ENCODE peak calls at places on chromosomes 11 and 22, in four cellular contexts. One of them, this sample, is unnamed.

GRCh38 chr11:92298238-92298565 is 73.6 kb downstream of the FAT3 start:
- DNase-seq in nephron progenitor cell: no peak
- DNase-seq in fibroblast of the conjunctiva: no peak
- DNase-seq in dorsolateral prefrontal cortex: no peak
- DNase-seq in this sample: no peak

GRCh38 chr11:11078344-11078743 is 220.5 kb upstream of the ZBED5 start:
- DNase-seq in nephron progenitor cell: no peak
- DNase-seq in fibroblast of the conjunctiva: peak; percentile 12
- DNase-seq in dorsolateral prefrontal cortex: no peak
- DNase-seq in this sample: no peak

GRCh38 chr11:88337342-88338222 is at the start of gene CTSC:
- DNase-seq in nephron progenitor cell: peak; percentile 97
- DNase-seq in fibroblast of the conjunctiva: peak; percentile 63
- DNase-seq in dorsolateral prefrontal cortex: peak; percentile 75
- DNase-seq in this sample: peak; percentile 91

GRCh38 chr11:104968856-104969776 is 742 bp upstream of the CASP4 start:
- DNase-seq in nephron progenitor cell: peak; percentile 3
- DNase-seq in fibroblast of the conjunctiva: no peak
- DNase-seq in dorsolateral prefrontal cortex: no peak
- DNase-seq in this sample: peak; percentile 40

GRCh38 chr11:47506363-47506762 is 46.6 kb downstream of the CELF1 start:
- DNase-seq in nephron progenitor cell: no peak
- DNase-seq in fibroblast of the conjunctiva: no peak
- DNase-seq in dorsolateral prefrontal cortex: no peak
- DNase-seq in this sample: no peak

GRCh38 chr22:29334696-29335344 is 19.3 kb upstream of the RASL10A start:
- DNase-seq in nephron progenitor cell: no peak
- DNase-seq in fibroblast of the conjunctiva: no peak
- DNase-seq in dorsolateral prefrontal cortex: no peak
- DNase-seq in this sample: no peak

GRCh38 chr11:128488471-128488870 is 98.9 kb downstream of the ETS1 start:
- DNase-seq in nephron progenitor cell: no peak
- DNase-seq in fibroblast of the conjunctiva: peak; percentile 74
- DNase-seq in dorsolateral prefrontal cortex: no peak
- DNase-seq in this sample: no peak

GRCh38 chr11:5476184-5476819 is 12.2 kb upstream of the OR52D1 start:
- DNase-seq in nephron progenitor cell: peak; percentile 49
- DNase-seq in fibroblast of the conjunctiva: peak; percentile 29
- DNase-seq in dorsolateral prefrontal cortex: no peak
- DNase-seq in this sample: peak; percentile 48

GRCh38 chr22:43443072-43443471 is 31.3 kb downstream of the MPPED1 start:
- DNase-seq in nephron progenitor cell: no peak
- DNase-seq in fibroblast of the conjunctiva: no peak
- DNase-seq in dorsolateral prefrontal cortex: no peak
- DNase-seq in this sample: no peak

GRCh38 chr11:36077886-36078685 is 134.2 kb downstream of the LDLRAD3 start:
- DNase-seq in nephron progenitor cell: no peak
- DNase-seq in fibroblast of the conjunctiva: no peak
- DNase-seq in dorsolateral prefrontal cortex: no peak
- DNase-seq in this sample: no peak

GRCh38 chr11:16881074-16881709 is 133.0 kb downstream of the PLEKHA7 start:
- DNase-seq in nephron progenitor cell: peak; percentile 18
- DNase-seq in fibroblast of the conjunctiva: peak; percentile 22
- DNase-seq in dorsolateral prefrontal cortex: no peak
- DNase-seq in this sample: no peak

GRCh38 chr22:48836673-48837340 is 990.9 kb downstream of the BRD1 start:
- DNase-seq in nephron progenitor cell: no peak
- DNase-seq in fibroblast of the conjunctiva: no peak
- DNase-seq in dorsolateral prefrontal cortex: no peak
- DNase-seq in this sample: no peak

GRCh38 chr11:72228844-72229231 is 4.3 kb downstream of the INPPL1 start:
- DNase-seq in nephron progenitor cell: no peak
- DNase-seq in fibroblast of the conjunctiva: no peak
- DNase-seq in dorsolateral prefrontal cortex: no peak
- DNase-seq in this sample: no peak

GRCh38 chr11:115848614-115849013 is 344.4 kb upstream of the CADM1 start:
- DNase-seq in nephron progenitor cell: no peak
- DNase-seq in fibroblast of the conjunctiva: no peak
- DNase-seq in dorsolateral prefrontal cortex: no peak
- DNase-seq in this sample: no peak

GRCh38 chr22:46041642-46042041 is 64.7 kb upstream of the WNT7B start:
- DNase-seq in nephron progenitor cell: no peak
- DNase-seq in fibroblast of the conjunctiva: no peak
- DNase-seq in dorsolateral prefrontal cortex: no peak
- DNase-seq in this sample: no peak

GRCh38 chr22:35345808-35346505 is 34.9 kb upstream of the HMOX1 start:
- DNase-seq in nephron progenitor cell: no peak
- DNase-seq in fibroblast of the conjunctiva: no peak
- DNase-seq in dorsolateral prefrontal cortex: no peak
- DNase-seq in this sample: no peak

GRCh38 chr22:47107431-47107830 is 345.0 kb downstream of the TBC1D22A start:
- DNase-seq in nephron progenitor cell: no peak
- DNase-seq in fibroblast of the conjunctiva: peak; percentile 51
- DNase-seq in dorsolateral prefrontal cortex: no peak
- DNase-seq in this sample: no peak

GRCh38 chr11:85809191-85809590 is 1.8 kb downstream of the SYTL2 start:
- DNase-seq in nephron progenitor cell: no peak
- DNase-seq in fibroblast of the conjunctiva: no peak
- DNase-seq in dorsolateral prefrontal cortex: no peak
- DNase-seq in this sample: no peak

GRCh38 chr11:67275606-67276409 is 9.5 kb downstream of the GRK2 start:
- DNase-seq in nephron progenitor cell: peak; percentile 3
- DNase-seq in fibroblast of the conjunctiva: no peak
- DNase-seq in dorsolateral prefrontal cortex: no peak
- DNase-seq in this sample: peak; percentile 5

GRCh38 chr11:14258177-14258935 is 100.6 kb downstream of the RRAS2 start:
- DNase-seq in nephron progenitor cell: no peak
- DNase-seq in fibroblast of the conjunctiva: no peak
- DNase-seq in dorsolateral prefrontal cortex: no peak
- DNase-seq in this sample: no peak

GRCh38 chr22:49263101-49263500 is 564.6 kb downstream of the BRD1 start:
- DNase-seq in nephron progenitor cell: no peak
- DNase-seq in fibroblast of the conjunctiva: no peak
- DNase-seq in dorsolateral prefrontal cortex: peak; percentile 6
- DNase-seq in this sample: no peak

GRCh38 chr11:34529643-34530042 is 16.0 kb upstream of the ELF5 start:
- DNase-seq in nephron progenitor cell: no peak
- DNase-seq in fibroblast of the conjunctiva: no peak
- DNase-seq in dorsolateral prefrontal cortex: no peak
- DNase-seq in this sample: no peak

GRCh38 chr11:97742717-97743116 is 1278.0 kb upstream of the CNTN5 start:
- DNase-seq in nephron progenitor cell: no peak
- DNase-seq in fibroblast of the conjunctiva: no peak
- DNase-seq in dorsolateral prefrontal cortex: no peak
- DNase-seq in this sample: no peak

GRCh38 chr22:30453731-30454510 is 17.9 kb downstream of the SEC14L3 start:
- DNase-seq in nephron progenitor cell: peak; percentile 18
- DNase-seq in fibroblast of the conjunctiva: no peak
- DNase-seq in dorsolateral prefrontal cortex: no peak
- DNase-seq in this sample: no peak

GRCh38 chr11:69010361-69010891 is 2.6 kb downstream of the MRGPRF start:
- DNase-seq in nephron progenitor cell: no peak
- DNase-seq in fibroblast of the conjunctiva: no peak
- DNase-seq in dorsolateral prefrontal cortex: no peak
- DNase-seq in this sample: no peak

GRCh38 chr22:41668971-41669911 is 19.4 kb downstream of the SNU13 start:
- DNase-seq in nephron progenitor cell: no peak
- DNase-seq in fibroblast of the conjunctiva: no peak
- DNase-seq in dorsolateral prefrontal cortex: no peak
- DNase-seq in this sample: no peak

GRCh38 chr22:22920104-22920654 is 32.6 kb downstream of the IGLL5 start:
- DNase-seq in nephron progenitor cell: no peak
- DNase-seq in fibroblast of the conjunctiva: no peak
- DNase-seq in dorsolateral prefrontal cortex: no peak
- DNase-seq in this sample: no peak

GRCh38 chr11:116851631-116852030 is 14.2 kb upstream of the APOA1 start:
- DNase-seq in nephron progenitor cell: no peak
- DNase-seq in fibroblast of the conjunctiva: no peak
- DNase-seq in dorsolateral prefrontal cortex: no peak
- DNase-seq in this sample: no peak

GRCh38 chr11:73852049-73852448 is 24.6 kb downstream of the COA4 start:
- DNase-seq in nephron progenitor cell: no peak
- DNase-seq in fibroblast of the conjunctiva: no peak
- DNase-seq in dorsolateral prefrontal cortex: no peak
- DNase-seq in this sample: no peak

GRCh38 chr11:69705901-69706787 is 2.3 kb upstream of the FGF19 start:
- DNase-seq in nephron progenitor cell: peak; percentile 43
- DNase-seq in fibroblast of the conjunctiva: no peak
- DNase-seq in dorsolateral prefrontal cortex: peak; percentile 13
- DNase-seq in this sample: no peak

GRCh38 chr11:108398439-108398838 is 68.9 kb downstream of the C11orf65 start:
- DNase-seq in nephron progenitor cell: no peak
- DNase-seq in fibroblast of the conjunctiva: no peak
- DNase-seq in dorsolateral prefrontal cortex: no peak
- DNase-seq in this sample: no peak